ENCODE peak calls at places on chromosomes 6 and 20, in seven cellular contexts. S is endothelial cell of umbilical vein, T is fibroblast of the aortic adventitia, G is pancreas, X is fibroblast of mammary gland, Y is Panc1, D is coronary artery. F is an unnamed sample.
A peak's percentile ranks its signal among the peaks of the same experiment; 100 is the strongest.

GRCh38 chr6:136525586-136526195 is 24.5 kb downstream of the MAP7 start:
- DNase-seq in S (no peak), T (no peak), G (no peak), X (no peak), Y (no peak), D (no peak), F (peak; percentile 62)

GRCh38 chr6:73710948-73711347 is 14.9 kb downstream of the CD109 start:
- DNase-seq in S (no peak), T (no peak), G (no peak), X (no peak), Y (no peak), D (no peak), F (no peak)

GRCh38 chr6:31354788-31355539 is 2.0 kb downstream of the HLA-B start:
- DNase-seq in S (no peak), T (no peak), G (no peak), X (no peak), Y (no peak), D (no peak), F (no peak)

GRCh38 chr20:42260216-42260615 is 642.0 kb upstream of the CHD6 start:
- DNase-seq in S (no peak), T (no peak), G (no peak), X (no peak), Y (no peak), D (no peak), F (no peak)

GRCh38 chr6:1952726-1953360 is 292.6 kb downstream of the GMDS start:
- DNase-seq in S (no peak), T (peak; percentile 83), G (no peak), X (peak; percentile 99), Y (peak; percentile 78), D (no peak), F (peak; percentile 99)

GRCh38 chr6:34247481-34248197 is 1.2 kb downstream of the SMIM29 start:
- DNase-seq in S (no peak), T (peak; percentile 28), G (peak; percentile 76), X (no peak), Y (no peak), D (no peak), F (no peak)

GRCh38 chr6:129447166-129447565 is 262.8 kb downstream of the ARHGAP18 start:
- DNase-seq in S (no peak), T (no peak), G (no peak), X (no peak), Y (no peak), D (no peak), F (no peak)

GRCh38 chr6:5968817-5969726 is 37.7 kb downstream of the NRN1 start:
- DNase-seq in S (peak; percentile 44), T (peak; percentile 19), G (peak; percentile 72), X (peak; percentile 36), Y (no peak), D (no peak), F (peak; percentile 21)

GRCh38 chr20:22805219-22805618 is 220.8 kb upstream of the FOXA2 start:
- DNase-seq in S (peak; percentile 41), T (peak; percentile 59), G (no peak), X (peak; percentile 59), Y (no peak), D (no peak), F (peak; percentile 89)

GRCh38 chr6:50842861-50843384 is 24.3 kb downstream of the TFAP2B start:
- DNase-seq in S (no peak), T (no peak), G (no peak), X (no peak), Y (no peak), D (no peak), F (no peak)

GRCh38 chr6:153790881-153791473 is 248.1 kb upstream of the OPRM1 start:
- DNase-seq in S (no peak), T (peak; percentile 37), G (no peak), X (peak; percentile 88), Y (no peak), D (no peak), F (peak; percentile 9)

GRCh38 chr20:52779125-52779524 is 193.0 kb upstream of the TSHZ2 start:
- DNase-seq in S (no peak), T (no peak), G (no peak), X (peak; percentile 55), Y (no peak), D (no peak), F (peak; percentile 15)

GRCh38 chr20:52789716-52790115 is 182.4 kb upstream of the TSHZ2 start:
- DNase-seq in S (no peak), T (no peak), G (no peak), X (no peak), Y (no peak), D (no peak), F (no peak)

GRCh38 chr20:52785678-52786077 is 186.5 kb upstream of the TSHZ2 start:
- DNase-seq in S (no peak), T (no peak), G (no peak), X (peak; percentile 86), Y (no peak), D (no peak), F (peak; percentile 49)

DNA sequence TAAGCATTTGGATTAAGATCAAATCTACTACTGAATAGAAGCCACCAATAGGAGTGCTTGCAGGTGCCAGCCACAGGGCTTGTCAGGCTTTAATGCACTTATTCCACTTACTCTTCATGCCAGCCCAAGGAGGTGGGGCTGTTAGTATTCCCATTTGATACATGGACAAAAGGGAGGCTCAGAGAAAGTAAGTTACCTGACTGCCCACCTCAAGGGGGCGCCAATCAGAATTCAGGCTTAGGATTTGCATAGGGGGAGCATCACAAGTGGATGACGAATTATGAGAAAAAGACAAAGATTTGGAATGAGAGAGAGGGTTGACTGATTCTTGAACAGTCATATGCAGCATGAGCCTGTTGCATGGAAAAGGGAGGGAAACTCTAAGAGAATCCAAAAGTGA is 188.4 kb upstream of the TSHZ2 start:
- DNase-seq in S (no peak), T (no peak), G (no peak), X (peak; percentile 33), Y (no peak), D (no peak), F (peak; percentile 27)
- TF ChIP-seq CTCF in S (no peak), T (no peak), G (no peak), X (peak; percentile 45), Y (peak; percentile 38), D (no peak), F (peak; percentile 33)

DNA sequence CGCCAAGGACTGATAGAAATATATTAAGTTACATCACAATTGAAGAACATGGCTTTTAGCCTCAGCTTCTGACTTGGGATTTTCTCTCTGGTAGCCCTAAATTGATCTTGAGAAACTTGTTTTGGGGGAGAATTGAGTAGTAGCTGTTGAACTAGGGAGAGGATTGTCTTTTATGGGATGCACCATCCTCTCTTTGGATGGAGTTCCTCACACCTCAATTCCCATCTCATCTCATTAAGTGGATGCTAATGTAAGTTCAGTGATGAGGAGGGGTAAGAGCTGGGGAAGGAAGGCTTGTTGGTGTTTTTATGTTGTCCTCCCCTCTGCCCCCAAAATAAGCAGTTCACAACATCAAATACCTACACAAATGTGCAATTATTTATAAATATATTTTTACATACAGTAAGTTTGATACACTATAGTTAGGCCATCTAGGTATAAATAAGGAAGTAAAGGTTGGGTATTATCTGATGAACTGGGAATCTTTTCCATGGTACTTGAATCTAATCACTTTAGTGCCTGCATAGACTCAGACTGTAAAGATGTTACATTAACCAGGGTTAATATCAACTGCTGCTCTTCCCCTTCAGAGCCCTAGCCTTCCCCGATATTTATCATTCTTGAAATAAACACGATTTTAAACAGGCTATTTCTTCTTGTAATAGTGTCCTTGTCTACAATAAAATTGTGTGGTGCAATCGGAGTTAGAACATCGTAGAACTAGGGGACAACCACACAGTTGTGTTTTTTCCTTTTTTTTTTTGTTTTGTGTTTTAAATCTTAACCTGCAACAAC is 4.2 kb downstream of the GJA1 start:
- DNase-seq in S (peak; percentile 52), T (peak; percentile 30), G (no peak), X (no peak), Y (no peak), D (no peak), F (no peak)
- H3K4me3 ChIP-seq in S (peak overlapping the region; percentile 22), T (peak overlapping the region; percentile 87), G (no peak overlapping the region), X (no peak overlapping the region), Y (no peak overlapping the region), D (peak overlapping the region; percentile 80), F (no peak overlapping the region)

DNA sequence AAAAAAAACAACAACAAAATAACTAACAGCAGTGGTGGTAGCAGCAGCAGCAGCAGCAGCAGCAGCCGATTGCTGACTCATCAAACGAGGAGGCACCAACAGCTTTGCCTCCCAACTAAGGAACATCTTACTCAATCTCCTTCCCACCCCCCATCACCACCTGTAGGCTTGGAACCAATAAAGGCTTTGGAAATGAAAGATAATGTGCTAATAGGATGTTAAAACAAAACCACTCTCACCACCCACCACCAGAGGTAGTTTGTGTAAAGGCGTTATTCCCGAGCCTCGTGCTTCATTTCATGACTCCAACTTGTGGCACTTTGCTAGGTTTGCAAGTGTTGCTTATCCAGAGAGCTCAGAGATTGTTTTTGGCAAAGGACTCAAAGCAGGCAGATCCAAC is 346.5 kb downstream of the CD83 start:
- DNase-seq in S (no peak), T (peak; percentile 74), G (no peak), X (peak; percentile 54), Y (no peak), D (no peak), F (peak; percentile 20)
- TF ChIP-seq CTCF in S (no peak), T (peak; percentile 41), G (no peak), X (peak; percentile 22), Y (peak; percentile 14), D (no peak), F (peak; percentile 5)

GRCh38 chr20:64063389-64064144 is 569 bp downstream of the TCEA2 start:
- DNase-seq in S (no peak), T (no peak), G (no peak), X (no peak), Y (no peak), D (no peak), F (no peak)

GRCh38 chr20:64062596-64063388 is at the start of gene TCEA2:
- DNase-seq in S (peak; percentile 93), T (peak; percentile 94), G (peak; percentile 99), X (peak; percentile 95), Y (peak; percentile 75), D (peak; percentile 96), F (peak; percentile 97)

GRCh38 chr20:64065062-64065972 is 2.3 kb downstream of the TCEA2 start:
- DNase-seq in S (no peak), T (no peak), G (no peak), X (no peak), Y (no peak), D (no peak), F (no peak)

GRCh38 chr20:64065973-64066341 is 3.0 kb downstream of the TCEA2 start:
- DNase-seq in S (no peak), T (peak; percentile 59), G (no peak), X (peak; percentile 83), Y (peak; percentile 53), D (no peak), F (peak; percentile 24)

GRCh38 chr20:64064145-64064698 is 1.2 kb downstream of the TCEA2 start:
- DNase-seq in S (no peak), T (peak; percentile 56), G (no peak), X (peak; percentile 71), Y (no peak), D (no peak), F (peak; percentile 42)
- H3K4me3 ChIP-seq in S (no peak overlapping the region), T (peak overlapping the region; percentile 88), G (no peak overlapping the region), X (peak overlapping the region; percentile 75), Y (peak overlapping the region; percentile 67), D (peak overlapping the region; percentile 96), F (peak overlapping the region; percentile 75)

GRCh38 chr20:2476742-2477615 is 6.4 kb upstream of the SNRPB start:
- DNase-seq in S (peak; percentile 66), T (no peak), G (no peak), X (no peak), Y (no peak), D (no peak), F (no peak)
- TF ChIP-seq CTCF in S (peak; percentile 13), T (no peak), G (no peak), X (peak; percentile 22), Y (peak; percentile 26), D (no peak), F (peak; percentile 17)